ENCODE peak calls at places on chromosomes 16 and 17, in nine cellular contexts. T, W, C, H, U, L, A, E and Q are unnamed samples.

GRCh38 chr16:80027007-80027965 is 426.7 kb upstream of the MAF start:
- DNase-seq in L (peak; percentile 72), T (peak; percentile 78), W (peak; percentile 55), C (peak; percentile 50), U (peak; percentile 63), H (peak; percentile 31), E (peak; percentile 68), A (peak; percentile 44), Q (peak; percentile 43)

GRCh38 chr17:16108386-16108785 is 106.9 kb downstream of the NCOR1 start:
- DNase-seq in E (no peak), H (no peak), W (no peak), T (no peak), C (no peak), A (no peak), U (no peak), L (no peak), Q (no peak)

GRCh38 chr16:92431-93339 is 14.7 kb downstream of the MPG start:
- DNase-seq in W (no peak), H (no peak), C (no peak), L (no peak), T (no peak), E (no peak), U (no peak), A (no peak), Q (peak; percentile 86)

GRCh38 chr16:66427871-66428681 is 981 bp downstream of the BEAN1 start:
- DNase-seq in L (no peak), C (no peak), H (no peak), A (no peak), W (no peak), T (no peak), E (no peak), U (no peak), Q (peak; percentile 43)

GRCh38 chr17:77737442-77738265 is 220.8 kb upstream of the TNRC6C start:
- DNase-seq in H (no peak), C (no peak), E (peak; percentile 52), U (peak; percentile 5), W (peak; percentile 17), L (no peak), A (no peak), T (no peak), Q (no peak)

GRCh38 chr17:39116224-39116623 is 35.2 kb downstream of the PLXDC1 start:
- DNase-seq in H (no peak), T (no peak), W (no peak), A (no peak), E (no peak), C (no peak), L (no peak), U (no peak), Q (no peak)

GRCh38 chr16:17836868-17837602 is 366.3 kb upstream of the XYLT1 start:
- DNase-seq in L (peak; percentile 98), H (no peak), T (peak; percentile 67), U (no peak), C (no peak), E (no peak), A (no peak), W (no peak), Q (no peak)

GRCh38 chr17:60559995-60560859 is 34.2 kb upstream of the APPBP2 start:
- DNase-seq in L (no peak), T (no peak), W (no peak), A (no peak), E (no peak), C (no peak), U (no peak), H (no peak), Q (no peak)

GRCh38 chr16:15450624-15451023 is 16.2 kb downstream of the BMERB1 start:
- DNase-seq in U (no peak), T (no peak), E (peak; percentile 72), A (no peak), W (peak; percentile 21), H (no peak), C (no peak), L (no peak), Q (no peak)

GRCh38 chr17:78144146-78144719 is 2.0 kb upstream of the C17orf99 start:
- DNase-seq in L (peak; percentile 76), T (no peak), U (peak; percentile 90), W (peak; percentile 90), A (peak; percentile 92), C (peak; percentile 73), E (peak; percentile 90), H (peak; percentile 93), Q (peak; percentile 76)

GRCh38 chr16:86834451-86835035 is 256.2 kb downstream of the FOXL1 start:
- DNase-seq in A (no peak), L (peak; percentile 88), C (no peak), T (peak; percentile 34), W (no peak), H (no peak), U (no peak), E (no peak), Q (no peak)

GRCh38 chr17:42565523-42566214 is 1.2 kb upstream of the MLX start:
- DNase-seq in U (no peak), T (no peak), E (no peak), H (no peak), C (no peak), W (no peak), L (no peak), A (no peak), Q (no peak)

GRCh38 chr16:67865318-67865717 is 7.5 kb upstream of the EDC4 start:
- DNase-seq in H (peak; percentile 31), T (no peak), W (no peak), E (no peak), A (no peak), U (no peak), L (peak; percentile 26), C (no peak), Q (no peak)

GRCh38 chr17:82214012-82214628 is 1.5 kb upstream of the CCDC57 start:
- DNase-seq in U (no peak), L (no peak), W (no peak), T (no peak), E (no peak), A (no peak), H (no peak), C (no peak), Q (no peak)

GRCh38 chr16:57533366-57533617 is 3.1 kb downstream of the CCDC102A start:
- DNase-seq in C (peak; percentile 19), E (peak; percentile 62), T (no peak), H (peak; percentile 1), W (no peak), U (peak; percentile 5), L (no peak), A (no peak), Q (no peak)
- H3K27ac ChIP-seq in C (peak overlapping the region; percentile 91), E (peak overlapping the region; percentile 91), T (no peak overlapping the region), H (no peak overlapping the region), W (no peak overlapping the region), U (no peak overlapping the region), L (no peak overlapping the region), A (no peak overlapping the region), Q (peak overlapping the region; percentile 67)

DNA sequence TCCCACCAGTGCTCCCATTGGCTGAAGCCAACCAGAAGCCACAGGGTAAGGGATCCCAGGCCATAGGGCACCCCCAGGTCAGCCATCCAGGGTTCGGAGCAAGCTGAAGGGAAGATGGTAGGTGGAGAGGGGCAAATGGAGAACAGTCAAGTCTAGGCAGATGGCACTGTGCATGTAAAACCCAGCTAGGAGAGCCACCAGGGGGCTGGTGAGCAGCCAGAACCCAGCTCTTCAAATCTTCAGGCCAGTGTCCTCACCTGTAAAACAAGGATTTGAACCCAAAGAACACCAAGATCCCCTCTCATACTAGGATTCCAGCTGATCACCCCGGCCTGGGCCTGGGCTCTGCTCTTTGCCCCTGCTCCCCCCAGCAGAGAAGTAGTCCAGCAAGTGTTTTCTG is 43.5 kb downstream of the GINS3 start:
- DNase-seq in L (no peak), U (no peak), H (no peak), C (no peak), E (no peak), T (no peak), A (no peak), W (no peak), Q (no peak)
- H3K4me1 ChIP-seq in L (no peaks in the 10 kb centered on the region), U (peaks cover 21% of the 10 kb centered on the region), H (no peaks in the 10 kb centered on the region), C (no peaks in the 10 kb centered on the region), E (no peaks in the 10 kb centered on the region), T (no peaks in the 10 kb centered on the region), A (no peaks in the 10 kb centered on the region), W (no peaks in the 10 kb centered on the region), Q (no peaks in the 10 kb centered on the region)

GRCh38 chr16:23062524-23062923 is 86.7 kb downstream of the USP31 start:
- DNase-seq in W (no peak), A (no peak), C (no peak), T (no peak), H (no peak), U (no peak), L (no peak), E (no peak), Q (no peak)
- H3K27ac ChIP-seq in W (no peak overlapping the region), A (no peak overlapping the region), C (no peak overlapping the region), T (no peak overlapping the region), H (no peak overlapping the region), U (no peak overlapping the region), L (no peak overlapping the region), E (no peak overlapping the region), Q (no peak overlapping the region)

GRCh38 chr17:7214300-7215135 is 5.1 kb downstream of the DLG4 start:
- DNase-seq in U (peak; percentile 99), T (peak; percentile 99), E (peak; percentile 98), A (peak; percentile 99), H (peak; percentile 98), C (peak; percentile 99), W (peak; percentile 99), L (peak; percentile 95), Q (peak; percentile 96)

GRCh38 chr17:7213895-7214299 is 5.7 kb downstream of the DLG4 start:
- DNase-seq in E (no peak), A (peak; percentile 93), T (peak; percentile 92), H (peak; percentile 93), C (peak; percentile 87), L (peak; percentile 73), W (no peak), U (peak; percentile 78), Q (peak; percentile 69)

GRCh38 chr17:7215652-7216139 is 3.9 kb downstream of the DLG4 start:
- DNase-seq in A (peak; percentile 63), W (no peak), L (peak; percentile 14), T (no peak), E (no peak), C (no peak), H (no peak), U (no peak), Q (no peak)

GRCh38 chr17:7216242-7217112 is 3.2 kb downstream of the DLG4 start:
- DNase-seq in T (no peak), A (no peak), C (no peak), U (no peak), H (no peak), W (no peak), E (no peak), L (no peak), Q (no peak)

DNA sequence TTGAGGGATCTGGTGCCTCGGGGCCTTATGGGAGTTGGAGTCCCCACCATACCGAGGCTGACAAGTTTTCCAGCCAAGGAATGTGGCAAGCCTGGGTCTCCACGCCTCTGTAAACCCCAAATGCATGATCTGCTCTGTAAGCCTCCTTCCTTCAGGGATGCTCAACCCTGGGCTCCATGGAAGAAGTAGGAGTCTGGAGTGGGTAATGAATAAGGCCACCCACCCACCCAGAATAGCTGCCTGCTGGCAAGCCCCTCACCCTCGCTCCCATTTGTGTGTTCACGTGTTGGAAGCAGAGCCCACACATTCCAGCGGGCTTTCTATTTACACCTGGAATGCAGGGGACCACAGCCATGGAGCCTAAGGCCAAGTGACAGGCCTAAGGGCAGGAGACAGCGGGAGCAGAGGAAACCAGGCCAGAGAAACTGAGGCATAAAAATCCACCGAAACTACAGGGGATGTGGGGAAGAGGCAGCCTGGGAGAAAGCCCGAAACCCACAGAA is 4.4 kb downstream of the DLG4 start:
- DNase-seq in A (no peak), E (no peak), T (no peak), W (no peak), L (no peak), C (no peak), U (no peak), H (no peak), Q (no peak)
- H3K4me1 ChIP-seq in A (peaks cover 20% of the 10 kb centered on the region), E (peaks cover 56% of the 10 kb centered on the region), T (peaks cover 9% of the 10 kb centered on the region), W (no peaks in the 10 kb centered on the region), L (peaks cover 21% of the 10 kb centered on the region), C (no peaks in the 10 kb centered on the region), U (peaks cover 62% of the 10 kb centered on the region), H (peaks cover 46% of the 10 kb centered on the region), Q (peaks cover 59% of the 10 kb centered on the region)

GRCh38 chr17:48546924-48547838 is 2.3 kb upstream of the HOXB2 start:
- DNase-seq in W (peak; percentile 61), A (no peak), E (no peak), L (peak; percentile 56), H (no peak), U (no peak), T (no peak), C (peak; percentile 81), Q (no peak)
- H3K27ac ChIP-seq in W (peak overlapping the region; percentile 87), A (no peak overlapping the region), E (peak overlapping the region; percentile 41), L (peak overlapping the region; percentile 98), H (peak overlapping the region; percentile 33), U (peak overlapping the region; percentile 90), T (no peak overlapping the region), C (peak overlapping the region; percentile 93), Q (peak overlapping the region; percentile 43)